ENCODE peak calls at places on chromosomes 16 and 17, in six cellular contexts. J is A549; B is ovary; T is CD8-positive, alpha-beta T cell; A is GM13976; F is uterus. X is an unnamed sample.

GRCh38 chr17:44556114-44556853 is 1.0 kb upstream of the FZD2 start:
- DNase-seq in T (peak), F (peak), A (peak), B (peak), J (peak), X (peak)

GRCh38 chr17:48639136-48639535 is 13.0 kb upstream of the HOXB9 start:
- DNase-seq in F (no peak), A (no peak), T (no peak), B (no peak), J (no peak), X (no peak)

GRCh38 chr17:9475259-9475658 is 100.4 kb downstream of the STX8 start:
- DNase-seq in F (no peak), J (no peak), T (no peak), A (no peak), B (no peak), X (no peak)

GRCh38 chr16:22813223-22813945 is 578 bp upstream of the HS3ST2 start:
- DNase-seq in A (peak), B (peak), F (no peak), T (no peak), J (no peak), X (peak)

GRCh38 chr16:85376292-85377095 is 236.6 kb upstream of the GSE1 start:
- DNase-seq in J (no peak), F (no peak), B (no peak), A (no peak), T (no peak), X (no peak)

GRCh38 chr16:69865701-69866100 is 85.4 kb upstream of the CLEC18A start:
- DNase-seq in B (no peak), A (no peak), J (no peak), T (no peak), F (no peak), X (no peak)

GRCh38 chr16:55663770-55664677 is 8.2 kb downstream of the SLC6A2 start:
- DNase-seq in T (no peak), A (no peak), F (no peak), J (no peak), B (no peak), X (no peak)

GRCh38 chr17:82443465-82444283 is 6.9 kb downstream of the CYBC1 start:
- DNase-seq in A (no peak), B (peak), T (no peak), F (no peak), J (no peak), X (no peak)

GRCh38 chr17:82703935-82704865 is 5.7 kb upstream of the RAB40B start:
- DNase-seq in F (no peak), J (no peak), T (no peak), B (no peak), A (no peak), X (no peak)

GRCh38 chr16:66275795-66276428 is 90.6 kb upstream of the CDH5 start:
- DNase-seq in F (no peak), T (no peak), B (no peak), A (peak), J (peak), X (peak)

GRCh38 chr17:43720311-43721060 is 38.1 kb downstream of the SOST start:
- DNase-seq in T (peak), F (peak), A (peak), B (peak), J (peak), X (peak)

GRCh38 chr17:80034977-80035686 is 540 bp downstream of the TBC1D16 start:
- DNase-seq in B (peak), A (peak), F (no peak), J (no peak), T (peak), X (peak)

GRCh38 chr17:58364270-58364942 is 12.4 kb upstream of the SUPT4H1 start:
- DNase-seq in B (no peak), F (no peak), J (no peak), A (no peak), T (no peak), X (no peak)

GRCh38 chr17:44097110-44097810 is 26.2 kb downstream of the HDAC5 start:
- DNase-seq in F (no peak), J (no peak), T (no peak), B (no peak), A (no peak), X (no peak)

GRCh38 chr16:54160252-54160860 is 126.2 kb downstream of the IRX3 start:
- DNase-seq in T (no peak), A (no peak), J (no peak), B (no peak), F (no peak), X (no peak)

GRCh38 chr17:80478487-80479245 is 2.3 kb upstream of the NPTX1 start:
- DNase-seq in F (no peak), J (no peak), T (no peak), B (no peak), A (no peak), X (no peak)

GRCh38 chr17:41835800-41836549 is at the start of gene NT5C3B:
- DNase-seq in T (peak), B (peak), J (peak), F (peak), A (peak), X (peak)

GRCh38 chr16:86986809-86987487 is 330.2 kb downstream of the C16orf95 start:
- DNase-seq in J (no peak), A (no peak), F (no peak), T (no peak), B (no peak), X (no peak)

GRCh38 chr17:47696717-47697642 is 3.0 kb downstream of the TBKBP1 start:
- DNase-seq in B (peak), J (no peak), T (no peak), F (peak), A (no peak), X (no peak)

GRCh38 chr17:19551148-19551547 is 17.5 kb downstream of the SLC47A1 start:
- DNase-seq in T (no peak), B (no peak), F (no peak), A (no peak), J (no peak), X (no peak)

GRCh38 chr16:8572919-8573724 is 17.2 kb downstream of the TMEM114 start:
- DNase-seq in J (peak), B (no peak), T (no peak), A (peak), F (no peak), X (no peak)
- TF ChIP-seq CTCF in J (peak), B (no peak), T (no peak), A (peak), F (no peak), X (peak)

GRCh38 chr17:28227278-28228108 is 91.5 kb upstream of the TMEM97 start:
- DNase-seq in B (peak), A (peak), T (no peak), F (no peak), J (peak), X (peak)
- TF ChIP-seq CTCF in B (no peak), A (no peak), T (no peak), F (no peak), J (no peak), X (no peak)

DNA sequence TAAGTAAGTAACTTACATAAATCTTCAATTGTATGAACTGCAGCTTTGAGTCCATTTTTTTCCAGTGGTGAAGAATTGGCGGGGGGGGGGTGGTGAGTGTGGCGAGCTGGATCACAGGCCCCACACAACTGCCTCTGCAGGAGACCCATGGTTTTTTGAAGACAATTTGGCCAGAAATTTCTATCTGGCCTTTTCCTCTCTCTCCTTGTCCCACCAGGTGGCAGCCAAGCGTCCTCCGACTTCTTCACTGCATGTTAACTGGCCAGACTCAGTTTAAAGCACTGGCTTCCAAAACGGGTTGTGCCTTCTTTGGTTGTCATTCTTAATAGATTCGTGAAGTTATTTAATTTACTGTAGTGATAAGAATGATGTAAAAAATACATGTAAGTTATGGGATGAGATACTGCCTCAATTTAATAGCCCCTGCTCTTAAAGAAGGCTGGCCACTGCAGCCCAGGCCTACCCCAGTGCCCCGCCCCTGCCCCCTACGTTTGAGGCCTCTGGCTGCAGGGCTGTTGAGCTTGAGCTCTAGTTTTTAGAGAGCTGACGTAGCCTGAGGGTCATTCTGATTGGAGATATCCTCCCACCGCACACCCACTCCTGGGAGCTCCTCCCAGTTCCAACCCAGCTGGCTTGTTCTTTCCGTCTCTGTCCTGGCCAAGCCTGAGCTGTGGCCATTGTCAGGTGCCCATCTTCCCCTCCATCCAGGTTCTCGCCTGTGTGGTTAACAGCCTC is 36.4 kb downstream of the AKAP1 start:
- DNase-seq in A (peak), T (no peak), F (no peak), J (peak), B (peak), X (peak)
- TF ChIP-seq CTCF in A (peak), T (no peak), F (no peak), J (peak), B (no peak), X (peak)

GRCh38 chr17:63943745-63944144 is 11.6 kb upstream of the CD79B start:
- DNase-seq in F (no peak), J (no peak), A (no peak), T (no peak), B (no peak), X (no peak)
- TF ChIP-seq CTCF in F (no peak), J (no peak), A (no peak), T (peak), B (no peak), X (no peak)

X was measured in GM13977.